ENCODE peak calls at places on chromosomes 16 and 17, in eight cellular contexts. D, F, N, G, P, S, L and V are unnamed samples.
A peak's percentile ranks its signal among the peaks of the same experiment; 100 is the strongest.

GRCh38 chr17:74904687-74905409 is 11.4 kb upstream of the FADS6 start:
- DNase-seq in D (no peak), F (no peak), N (no peak), G (no peak), P (no peak), S (no peak), L (no peak), V (no peak)

GRCh38 chr16:3638916-3639644 is 15.4 kb upstream of the DNASE1 start:
- DNase-seq in D (no peak), F (no peak), N (peak; percentile 17), G (no peak), P (no peak), S (no peak), L (no peak), V (no peak)

GRCh38 chr16:88533381-88533831 is 36.8 kb upstream of the ZC3H18 start:
- DNase-seq in D (no peak), F (no peak), N (no peak), G (peak; percentile 63), P (no peak), S (peak; percentile 45), L (peak; percentile 20), V (no peak)

GRCh38 chr17:4604111-4604644 is 19.8 kb downstream of the SMTNL2 start:
- DNase-seq in D (no peak), F (no peak), N (peak; percentile 65), G (no peak), P (peak; percentile 84), S (peak; percentile 47), L (no peak), V (no peak)

GRCh38 chr17:48722201-48722907 is at the start of gene PRAC1:
- DNase-seq in D (no peak), F (no peak), N (no peak), G (no peak), P (no peak), S (no peak), L (no peak), V (no peak)

GRCh38 chr17:76076765-76077581 is 2.0 kb upstream of the ZACN start:
- DNase-seq in D (no peak), F (no peak), N (no peak), G (no peak), P (no peak), S (no peak), L (no peak), V (no peak)

GRCh38 chr17:68288804-68289203 is 2.1 kb downstream of the SLC16A6 start:
- DNase-seq in D (no peak), F (no peak), N (no peak), G (no peak), P (no peak), S (no peak), L (no peak), V (no peak)

GRCh38 chr17:3603119-3603869 is 5.9 kb downstream of the TRPV1 start:
- DNase-seq in D (no peak), F (no peak), N (no peak), G (no peak), P (no peak), S (peak; percentile 63), L (peak; percentile 33), V (peak; percentile 32)

GRCh38 chr17:50918933-50919296 is 52.8 kb upstream of the TOB1 start:
- DNase-seq in D (no peak), F (no peak), N (peak; percentile 62), G (peak; percentile 60), P (no peak), S (peak; percentile 15), L (no peak), V (no peak)

GRCh38 chr16:53741546-53741945 is 37.6 kb downstream of the FTO start:
- DNase-seq in D (no peak), F (no peak), N (no peak), G (no peak), P (no peak), S (no peak), L (no peak), V (no peak)

GRCh38 chr17:43994272-43995149 is 9.9 kb upstream of the NAGS start:
- DNase-seq in D (no peak), F (no peak), N (peak; percentile 72), G (peak; percentile 85), P (peak; percentile 69), S (no peak), L (no peak), V (no peak)

GRCh38 chr16:30984669-30985400 is at the start of gene HSD3B7:
- DNase-seq in D (peak; percentile 58), F (peak; percentile 91), N (peak; percentile 91), G (peak; percentile 83), P (peak; percentile 92), S (peak; percentile 47), L (peak; percentile 44), V (no peak)

GRCh38 chr17:70603226-70603625 is 433.9 kb downstream of the KCNJ2 start:
- DNase-seq in D (no peak), F (no peak), N (no peak), G (no peak), P (no peak), S (no peak), L (no peak), V (no peak)
- H3K4me3 ChIP-seq in D (no peak overlapping the region), F (no peak overlapping the region), N (no peak overlapping the region), G (no peak overlapping the region), P (no peak overlapping the region), S (no peak overlapping the region), L (no peak overlapping the region), V (no peak overlapping the region)

GRCh38 chr17:12074346-12074745 is 53.7 kb downstream of the MAP2K4 start:
- DNase-seq in D (no peak), F (no peak), N (no peak), G (no peak), P (no peak), S (no peak), L (no peak), V (no peak)
- TF ChIP-seq CTCF in D (no peak), F (no peak), N (no peak), G (no peak), P (no peak), S (no peak), L (no peak), V (no peak)

GRCh38 chr17:38417210-38417951 is 10.9 kb upstream of the ARHGAP23 start:
- DNase-seq in D (no peak), F (no peak), N (no peak), G (no peak), P (no peak), S (no peak), L (no peak), V (no peak)

GRCh38 chr17:38416840-38417209 is 11.4 kb upstream of the ARHGAP23 start:
- DNase-seq in D (no peak), F (no peak), N (no peak), G (no peak), P (no peak), S (no peak), L (no peak), V (no peak)

GRCh38 chr17:38418693-38419507 is 9.4 kb upstream of the ARHGAP23 start:
- DNase-seq in D (no peak), F (no peak), N (no peak), G (no peak), P (no peak), S (no peak), L (no peak), V (no peak)

GRCh38 chr17:38419508-38419981 is 8.7 kb upstream of the ARHGAP23 start:
- DNase-seq in D (no peak), F (no peak), N (no peak), G (no peak), P (no peak), S (no peak), L (no peak), V (no peak)

GRCh38 chr17:38418069-38418692 is 10.1 kb upstream of the ARHGAP23 start:
- DNase-seq in D (no peak), F (no peak), N (no peak), G (no peak), P (no peak), S (no peak), L (no peak), V (no peak)
- H3K4me3 ChIP-seq in D (no peak overlapping the region), F (no peak overlapping the region), N (no peak overlapping the region), G (peak overlapping the region; percentile 54), P (no peak overlapping the region), S (no peak overlapping the region), L (no peak overlapping the region), V (no peak overlapping the region)

GRCh38 chr17:28574536-28574935 is 2.2 kb downstream of the ALDOC start:
- DNase-seq in D (no peak), F (no peak), N (no peak), G (no peak), P (peak; percentile 20), S (no peak), L (no peak), V (no peak)
- TF ChIP-seq CTCF in D (no peak), F (no peak), N (no peak), G (no peak), P (no peak), S (no peak), L (no peak), V (no peak)

DNA sequence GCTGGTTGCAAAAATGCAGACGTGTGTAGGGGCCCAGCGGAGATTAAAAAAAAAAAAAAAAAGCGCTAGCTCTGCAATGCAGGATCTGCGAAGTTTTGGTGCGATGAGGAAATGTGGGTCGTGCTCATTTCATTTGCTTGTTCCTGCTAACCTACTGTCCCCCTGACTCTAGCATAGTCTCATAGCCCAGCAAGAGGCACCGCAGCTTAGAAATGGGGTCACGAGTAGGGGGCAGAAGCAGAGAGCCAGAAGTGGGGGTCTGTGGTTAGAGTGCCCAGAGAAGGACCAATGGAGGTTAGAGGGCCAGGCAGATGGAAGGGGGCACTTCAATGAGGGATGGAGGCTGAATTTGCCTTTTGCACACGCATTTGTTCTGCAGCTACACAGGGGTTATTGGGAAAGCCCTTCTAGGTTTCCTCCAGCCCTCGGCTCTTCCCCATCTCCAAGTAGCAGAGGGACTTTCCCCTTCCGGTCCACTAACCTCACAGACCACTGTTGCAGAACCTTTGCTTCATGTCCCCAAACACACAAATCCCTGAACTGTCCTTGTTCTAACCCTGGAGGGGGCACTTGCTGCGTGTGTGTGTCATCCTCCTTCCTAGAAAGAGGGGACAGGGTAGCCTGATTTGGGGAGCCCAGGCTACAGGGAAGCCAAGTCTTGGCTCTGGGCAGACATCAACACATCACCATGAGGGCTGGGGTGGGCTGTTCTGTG is 7.0 kb upstream of the NR1D1 start:
- DNase-seq in D (no peak), F (no peak), N (no peak), G (no peak), P (no peak), S (no peak), L (no peak), V (no peak)
- H3K4me3 ChIP-seq in D (no peak overlapping the region), F (no peak overlapping the region), N (no peak overlapping the region), G (peak overlapping the region; percentile 41), P (peak overlapping the region; percentile 20), S (no peak overlapping the region), L (no peak overlapping the region), V (no peak overlapping the region)

DNA sequence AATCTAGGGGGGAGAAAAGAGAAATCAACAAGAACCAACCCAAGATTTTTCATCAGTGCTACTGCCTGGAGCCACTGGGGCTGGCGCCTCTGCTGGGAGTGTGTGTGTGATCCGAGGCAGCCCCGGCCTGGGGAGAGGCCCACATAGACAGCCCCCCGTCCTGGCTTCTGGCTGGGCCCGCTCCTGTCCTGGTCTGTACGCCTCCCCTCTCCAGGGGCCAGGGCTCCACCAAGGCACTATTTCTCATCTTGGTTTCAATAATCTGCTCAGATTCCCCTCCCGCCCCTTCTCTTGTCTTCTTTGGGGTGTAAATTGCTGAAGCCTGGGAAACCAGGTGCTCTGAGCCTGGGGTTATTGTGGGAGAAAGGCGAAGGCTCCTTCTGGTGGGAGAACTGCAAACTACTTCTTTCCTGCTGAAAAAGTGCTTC is 7.8 kb downstream of the BAHCC1 start:
- DNase-seq in D (no peak), F (no peak), N (no peak), G (no peak), P (no peak), S (no peak), L (no peak), V (no peak)
- TF ChIP-seq CTCF in D (peak; percentile 22), F (no peak), N (no peak), G (no peak), P (no peak), S (no peak), L (peak; percentile 36), V (no peak)

GRCh38 chr17:58513391-58513912 is 986 bp downstream of the MTMR4 start:
- DNase-seq in D (no peak), F (no peak), N (no peak), G (no peak), P (no peak), S (no peak), L (no peak), V (no peak)
- H3K4me3 ChIP-seq in D (peak overlapping the region; percentile 90), F (peak overlapping the region; percentile 67), N (peak overlapping the region; percentile 80), G (peak overlapping the region; percentile 78), P (peak overlapping the region; percentile 70), S (peak overlapping the region; percentile 78), L (peak overlapping the region; percentile 78), V (peak overlapping the region; percentile 76)